ENCODE peak calls at places on chromosome 21, in nine cellular contexts. Q is neural crest cell, I is NB4, B is mesothelial cell of epicardium, N is upper lobe of right lung, S is heart right ventricle, M is fibroblast of the aortic adventitia, P is fibroblast of lung, D is uterus. J is an unnamed sample.

GRCh38 chr21:33205476-33205875 is 24.3 kb upstream of the IFNAR2 start:
- DNase-seq in Q (no peak), I (peak), B (no peak), N (no peak), S (no peak), M (no peak), P (no peak), D (no peak), J (no peak)

GRCh38 chr21:24011087-24011486 is 1596.2 kb downstream of the MRPL39 start:
- DNase-seq in Q (no peak), I (no peak), B (no peak), N (no peak), S (no peak), M (no peak), P (no peak), D (no peak), J (no peak)

GRCh38 chr21:28521932-28522826 is 470.5 kb downstream of the LTN1 start:
- DNase-seq in Q (no peak), I (peak), B (no peak), N (no peak), S (no peak), M (peak), P (peak), D (peak), J (no peak)

GRCh38 chr21:15592271-15592860 is 137.4 kb upstream of the USP25 start:
- DNase-seq in Q (peak), I (peak), B (no peak), N (no peak), S (no peak), M (peak), P (peak), D (no peak), J (no peak)

GRCh38 chr21:28605138-28605537 is 387.5 kb downstream of the LTN1 start:
- DNase-seq in Q (no peak), I (no peak), B (no peak), N (no peak), S (no peak), M (no peak), P (no peak), D (no peak), J (no peak)

GRCh38 chr21:33296156-33296555 is 28.6 kb upstream of the IFNAR1 start:
- DNase-seq in Q (no peak), I (no peak), B (no peak), N (no peak), S (no peak), M (no peak), P (no peak), D (no peak), J (no peak)

GRCh38 chr21:35075546-35075945 is 26.4 kb upstream of the RUNX1 start:
- DNase-seq in Q (no peak), I (no peak), B (no peak), N (no peak), S (no peak), M (peak), P (peak), D (no peak), J (peak)

GRCh38 chr21:30234050-30234449 is 18.2 kb upstream of the CLDN8 start:
- DNase-seq in Q (no peak), I (no peak), B (no peak), N (no peak), S (no peak), M (no peak), P (no peak), D (no peak), J (no peak)

GRCh38 chr21:42219606-42220137 is 732 bp downstream of the ABCG1 start:
- DNase-seq in Q (no peak), I (no peak), B (peak), N (peak), S (no peak), M (no peak), P (no peak), D (no peak), J (no peak)

GRCh38 chr21:27649323-27649722 is 682.4 kb upstream of the ADAMTS5 start:
- DNase-seq in Q (no peak), I (no peak), B (no peak), N (no peak), S (no peak), M (peak), P (peak), D (no peak), J (no peak)

GRCh38 chr21:29078884-29079765 is 5.7 kb upstream of the CCT8 start:
- DNase-seq in Q (no peak), I (peak), B (no peak), N (no peak), S (peak), M (no peak), P (no peak), D (no peak), J (no peak)

GRCh38 chr21:39096754-39097153 is 86.5 kb downstream of the PSMG1 start:
- DNase-seq in Q (no peak), I (no peak), B (no peak), N (no peak), S (no peak), M (no peak), P (no peak), D (no peak), J (no peak)

GRCh38 chr21:34201441-34201838 is 128.1 kb downstream of the MRPS6 start:
- DNase-seq in Q (no peak), I (peak), B (no peak), N (no peak), S (no peak), M (no peak), P (no peak), D (no peak), J (no peak)

GRCh38 chr21:29360799-29361765 is 62.4 kb downstream of the BACH1 start:
- DNase-seq in Q (no peak), I (peak), B (no peak), N (no peak), S (no peak), M (no peak), P (no peak), D (no peak), J (no peak)

GRCh38 chr21:19684328-19684727 is 1280.7 kb upstream of the TMPRSS15 start:
- DNase-seq in Q (no peak), I (no peak), B (no peak), N (peak), S (no peak), M (no peak), P (no peak), D (no peak), J (no peak)

GRCh38 chr21:25281134-25281533 is 326.1 kb downstream of the MRPL39 start:
- DNase-seq in Q (no peak), I (no peak), B (no peak), N (no peak), S (no peak), M (no peak), P (no peak), D (no peak), J (no peak)

GRCh38 chr21:40173833-40174232 is 306.6 kb downstream of the PCP4 start:
- DNase-seq in Q (no peak), I (peak), B (no peak), N (no peak), S (no peak), M (no peak), P (no peak), D (no peak), J (no peak)

GRCh38 chr21:25234857-25235801 is 372.2 kb downstream of the MRPL39 start:
- DNase-seq in Q (no peak), I (no peak), B (no peak), N (no peak), S (no peak), M (no peak), P (no peak), D (no peak), J (no peak)

GRCh38 chr21:34502480-34503106 is 9.4 kb downstream of the KCNE1 start:
- DNase-seq in Q (no peak), I (no peak), B (no peak), N (no peak), S (no peak), M (no peak), P (no peak), D (no peak), J (no peak)

GRCh38 chr21:17390575-17390974 is 122.3 kb upstream of the CXADR start:
- DNase-seq in Q (no peak), I (no peak), B (no peak), N (no peak), S (no peak), M (no peak), P (no peak), D (no peak), J (no peak)

GRCh38 chr21:32940079-32941014 is 85.4 kb upstream of the OLIG2 start:
- DNase-seq in Q (peak), I (peak), B (no peak), N (no peak), S (peak), M (peak), P (peak), D (no peak), J (no peak)

GRCh38 chr21:43196789-43197188 is 28.0 kb downstream of the CRYAA start:
- DNase-seq in Q (no peak), I (no peak), B (peak), N (peak), S (no peak), M (no peak), P (no peak), D (no peak), J (no peak)

GRCh38 chr21:41630249-41630648 is 122.3 kb upstream of the TMPRSS2 start:
- DNase-seq in Q (no peak), I (no peak), B (no peak), N (no peak), S (no peak), M (peak), P (peak), D (peak), J (no peak)

GRCh38 chr21:38716942-38717341 is 88.8 kb upstream of the ETS2 start:
- DNase-seq in Q (no peak), I (no peak), B (no peak), N (no peak), S (no peak), M (no peak), P (no peak), D (no peak), J (no peak)

GRCh38 chr21:34695434-34695833 is 26.6 kb downstream of the CLIC6 start:
- DNase-seq in Q (no peak), I (no peak), B (no peak), N (no peak), S (no peak), M (no peak), P (no peak), D (no peak), J (no peak)

GRCh38 chr21:44439211-44439600 is 16.1 kb upstream of the LRRC3 start:
- DNase-seq in Q (no peak), I (no peak), B (no peak), N (peak), S (no peak), M (no peak), P (no peak), D (no peak), J (no peak)
- TF ChIP-seq CTCF in Q (no peak), I (no peak), B (no peak), N (no peak), S (no peak), M (no peak), P (no peak), D (no peak), J (no peak)

GRCh38 chr21:45550552-45551210 is 8.4 kb upstream of the SLC19A1 start:
- DNase-seq in Q (no peak), I (peak), B (no peak), N (peak), S (no peak), M (no peak), P (peak), D (no peak), J (no peak)

GRCh38 chr21:45548711-45549491 is 6.7 kb upstream of the SLC19A1 start:
- DNase-seq in Q (no peak), I (no peak), B (no peak), N (no peak), S (no peak), M (no peak), P (no peak), D (no peak), J (no peak)

GRCh38 chr21:45551316-45551715 is 9.1 kb upstream of the SLC19A1 start:
- DNase-seq in Q (no peak), I (peak), B (no peak), N (peak), S (no peak), M (peak), P (peak), D (no peak), J (no peak)

GRCh38 chr21:45551816-45552695 is 9.8 kb upstream of the SLC19A1 start:
- DNase-seq in Q (no peak), I (no peak), B (no peak), N (peak), S (no peak), M (no peak), P (no peak), D (no peak), J (no peak)

GRCh38 chr21:45549670-45550463 is 7.6 kb upstream of the SLC19A1 start:
- DNase-seq in Q (no peak), I (peak), B (no peak), N (peak), S (no peak), M (no peak), P (no peak), D (no peak), J (no peak)
- TF ChIP-seq CTCF in Q (no peak), I (no peak), B (no peak), N (no peak), S (no peak), M (no peak), P (no peak), D (no peak), J (no peak)

DNA sequence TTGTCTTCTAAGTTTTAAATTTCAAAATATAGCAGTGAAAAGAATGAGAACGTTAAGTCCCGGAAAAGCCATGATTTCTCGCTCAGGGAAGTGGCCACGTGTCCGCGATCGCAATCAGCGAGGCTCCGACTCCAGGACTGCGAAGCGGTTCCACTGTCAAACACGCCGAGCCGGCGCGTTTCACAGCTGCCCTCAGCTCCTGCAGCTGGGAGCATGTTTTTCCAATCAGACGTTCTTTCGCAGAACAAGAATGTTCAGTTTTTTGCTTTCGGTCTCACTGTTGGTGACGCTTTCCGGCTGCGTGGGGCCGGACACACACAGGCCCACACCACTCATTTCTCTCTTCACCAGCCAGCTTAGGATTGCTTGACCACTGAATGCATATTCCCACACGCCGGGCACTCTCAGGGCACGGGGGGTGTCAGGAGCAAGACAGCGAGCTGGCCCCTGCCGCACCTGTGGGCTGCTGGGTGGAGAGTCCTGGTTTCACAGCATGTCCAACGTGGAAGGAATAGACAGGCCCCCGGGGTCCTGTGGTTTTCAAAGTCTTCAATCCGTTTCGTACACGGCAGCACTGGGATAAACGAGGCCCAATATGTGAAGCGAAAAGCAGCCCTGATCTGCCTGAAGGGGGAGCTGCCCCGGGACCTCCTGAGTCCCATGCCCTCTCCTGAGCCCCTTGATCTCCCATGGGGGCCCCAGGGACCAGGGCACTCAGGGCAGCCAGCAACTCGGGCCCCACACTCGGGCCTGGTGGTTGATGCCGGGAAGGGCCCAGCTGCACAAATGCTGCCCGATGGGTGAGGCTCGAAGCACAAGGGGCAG is 47.3 kb upstream of the COL18A1 start:
- DNase-seq in Q (no peak), I (no peak), B (no peak), N (no peak), S (peak), M (no peak), P (peak), D (peak), J (no peak)
- TF ChIP-seq CTCF in Q (peak), I (no peak), B (peak), N (no peak), S (no peak), M (no peak), P (peak), D (no peak), J (no peak)

GRCh38 chr21:46097826-46098286 is at the start of gene COL6A2:
- DNase-seq in Q (peak), I (no peak), B (peak), N (peak), S (peak), M (peak), P (peak), D (peak), J (peak)
- TF ChIP-seq CTCF in Q (peak), I (no peak), B (no peak), N (peak), S (peak), M (peak), P (peak), D (peak), J (no peak)

GRCh38 chr21:44933938-44934260 is 5.9 kb upstream of the SLX9 start:
- DNase-seq in Q (no peak), I (no peak), B (no peak), N (peak), S (no peak), M (no peak), P (no peak), D (no peak), J (no peak)

GRCh38 chr21:44931501-44932365 is 8.1 kb upstream of the SLX9 start:
- DNase-seq in Q (no peak), I (no peak), B (no peak), N (peak), S (no peak), M (no peak), P (no peak), D (no peak), J (no peak)

GRCh38 chr21:44933199-44933937 is 6.5 kb upstream of the SLX9 start:
- DNase-seq in Q (no peak), I (no peak), B (no peak), N (peak), S (no peak), M (no peak), P (no peak), D (no peak), J (no peak)

GRCh38 chr21:44931137-44931500 is 8.7 kb upstream of the SLX9 start:
- DNase-seq in Q (no peak), I (peak), B (no peak), N (peak), S (no peak), M (peak), P (peak), D (no peak), J (no peak)

DNA sequence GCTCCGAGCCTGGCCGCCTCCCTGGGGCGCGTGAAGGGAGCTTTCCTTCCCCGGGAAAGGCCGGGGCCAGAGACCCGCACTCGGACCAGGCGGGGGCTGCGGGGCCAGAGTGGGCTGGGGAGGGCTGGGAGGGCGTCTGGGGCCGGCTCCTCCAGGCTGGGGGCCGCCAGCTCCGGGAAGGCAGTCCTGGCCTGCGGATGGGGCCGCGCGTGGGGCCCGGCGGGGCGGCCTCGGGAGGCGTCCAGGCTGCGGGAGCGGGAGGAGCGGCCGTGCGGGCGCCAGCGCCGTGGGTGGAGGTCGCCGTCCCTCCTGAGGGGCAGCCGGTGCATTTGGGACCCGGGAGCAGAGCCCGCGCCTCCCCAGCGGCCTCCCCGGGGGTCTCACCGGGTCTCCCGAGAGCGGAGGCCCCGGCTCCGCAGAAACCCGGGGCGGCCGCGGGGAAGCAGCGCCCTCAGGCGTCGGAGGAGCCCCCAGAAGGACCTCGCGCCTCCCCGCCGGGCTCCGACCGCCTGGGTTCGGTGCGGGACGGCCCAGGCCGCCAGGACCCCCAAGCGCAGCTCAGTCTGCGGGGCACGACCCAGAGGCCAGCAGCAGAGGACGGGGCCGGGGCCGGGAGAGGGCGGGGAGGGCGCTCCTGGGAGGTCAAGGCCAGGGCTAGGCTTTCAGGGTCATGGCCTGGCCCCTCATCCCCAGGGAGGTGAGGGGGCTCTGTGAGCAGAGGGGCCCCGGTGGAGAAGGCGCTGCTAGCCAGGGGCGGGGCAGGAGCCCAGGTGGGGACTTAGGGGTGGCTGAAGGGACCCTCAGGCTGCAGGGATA is 7.3 kb upstream of the SLX9 start:
- DNase-seq in Q (peak), I (peak), B (peak), N (peak), S (no peak), M (no peak), P (no peak), D (no peak), J (no peak)
- TF ChIP-seq CTCF in Q (peak), I (peak), B (no peak), N (peak), S (peak), M (peak), P (no peak), D (peak), J (no peak)

DNA sequence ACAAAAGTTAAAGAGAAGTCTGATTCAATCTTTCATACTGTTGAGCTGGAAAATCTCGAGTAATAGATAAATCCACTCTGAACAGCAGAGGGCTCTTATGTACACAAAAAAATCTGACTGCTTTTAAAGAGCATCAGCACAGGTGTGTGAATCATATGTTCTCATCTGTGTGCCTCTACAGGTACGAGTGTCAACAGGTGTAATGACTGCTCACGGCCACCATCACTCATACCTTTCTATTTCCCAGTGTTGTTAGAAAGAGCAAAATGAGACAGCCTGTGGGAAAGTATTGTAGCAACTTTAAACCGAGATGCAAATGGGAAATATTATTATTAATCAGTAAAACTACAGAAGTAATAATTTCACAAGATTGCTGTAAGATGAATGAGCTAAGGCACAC is 49.0 kb upstream of the SCAF4 start:
- DNase-seq in Q (no peak), I (no peak), B (no peak), N (no peak), S (no peak), M (no peak), P (no peak), D (no peak), J (no peak)
- TF ChIP-seq CTCF in Q (peak), I (no peak), B (peak), N (no peak), S (no peak), M (no peak), P (no peak), D (no peak), J (no peak)